ENCODE peak calls at places on chromosome 17, in eight cellular contexts. B is foreskin keratinocyte; F is breast epithelium; Y is skeletal muscle cell; U is amniotic stem cell; Z is stimulated activated CD8-positive, alpha-beta memory T cell treated with anti-CD3 and anti-CD28 coated beads, Interleukin-7, amount 100 ng/mL, for 1 hour; N is pons; X is iPS-NIHi11. D is an unnamed sample.

GRCh38 chr17:83171661-83172060 is 92.3 kb downstream of the METRNL start:
- DNase-seq in B (no peak), F (peak; percentile 50), Y (no peak), U (no peak), Z (no peak), N (no peak), X (peak; percentile 82), D (no peak)

GRCh38 chr17:4833941-4834501 is 881 bp downstream of the MINK1 start:
- DNase-seq in B (no peak), F (no peak), Y (peak; percentile 17), U (no peak), Z (no peak), N (peak; percentile 67), X (no peak), D (no peak)

GRCh38 chr17:64455993-64456885 is 7.3 kb downstream of the MILR1 start:
- DNase-seq in B (no peak), F (no peak), Y (no peak), U (no peak), Z (no peak), N (peak; percentile 48), X (no peak), D (no peak)

GRCh38 chr17:1783834-1784611 is 22.2 kb downstream of the SERPINF1 start:
- DNase-seq in B (no peak), F (no peak), Y (peak; percentile 78), U (no peak), Z (no peak), N (peak; percentile 75), X (peak; percentile 62), D (no peak)

GRCh38 chr17:64343833-64344637 is 46.6 kb downstream of the PECAM1 start:
- DNase-seq in B (no peak), F (peak; percentile 67), Y (no peak), U (peak; percentile 48), Z (no peak), N (peak; percentile 57), X (peak; percentile 42), D (no peak)

GRCh38 chr17:27540300-27541105 is 84.3 kb downstream of the KSR1 start:
- DNase-seq in B (no peak), F (peak; percentile 62), Y (peak; percentile 94), U (peak; percentile 60), Z (no peak), N (peak; percentile 73), X (no peak), D (no peak)

GRCh38 chr17:76701471-76701967 is 9.2 kb downstream of the MXRA7 start:
- DNase-seq in B (no peak), F (no peak), Y (no peak), U (no peak), Z (no peak), N (no peak), X (no peak), D (no peak)

GRCh38 chr17:71188811-71189492 is 931.9 kb upstream of the SOX9 start:
- DNase-seq in B (peak; percentile 91), F (no peak), Y (peak; percentile 84), U (no peak), Z (no peak), N (no peak), X (no peak), D (no peak)

GRCh38 chr17:27199948-27200347 is 94.0 kb upstream of the WSB1 start:
- DNase-seq in B (peak; percentile 44), F (no peak), Y (no peak), U (no peak), Z (no peak), N (no peak), X (no peak), D (no peak)

GRCh38 chr17:50186661-50187402 is 14.6 kb downstream of the COL1A1 start:
- DNase-seq in B (no peak), F (no peak), Y (no peak), U (no peak), Z (no peak), N (no peak), X (no peak), D (no peak)

GRCh38 chr17:58273453-58274104 is 7.2 kb downstream of the MPO start:
- DNase-seq in B (no peak), F (no peak), Y (no peak), U (no peak), Z (no peak), N (no peak), X (no peak), D (no peak)

GRCh38 chr17:16976686-16977550 is 5.0 kb upstream of the TNFRSF13B start:
- DNase-seq in B (no peak), F (no peak), Y (no peak), U (no peak), Z (no peak), N (no peak), X (no peak), D (no peak)

GRCh38 chr17:29866746-29867404 is 63.2 kb downstream of the SSH2 start:
- DNase-seq in B (no peak), F (no peak), Y (no peak), U (no peak), Z (no peak), N (no peak), X (no peak), D (no peak)

GRCh38 chr17:79620207-79621038 is 9.6 kb upstream of the RBFOX3 start:
- DNase-seq in B (no peak), F (peak; percentile 19), Y (no peak), U (no peak), Z (no peak), N (no peak), X (no peak), D (no peak)

GRCh38 chr17:4898351-4898750 is 985 bp upstream of the C17orf107 start:
- DNase-seq in B (no peak), F (no peak), Y (no peak), U (no peak), Z (no peak), N (no peak), X (no peak), D (no peak)

GRCh38 chr17:82396601-82397435 is 21.3 kb upstream of the HEXD start:
- DNase-seq in B (no peak), F (no peak), Y (peak; percentile 97), U (peak; percentile 17), Z (no peak), N (no peak), X (no peak), D (no peak)

GRCh38 chr17:79007504-79008381 is 1.8 kb downstream of the CANT1 start:
- DNase-seq in B (no peak), F (peak; percentile 45), Y (no peak), U (no peak), Z (no peak), N (no peak), X (no peak), D (no peak)

GRCh38 chr17:14427914-14428639 is 127.2 kb downstream of the HS3ST3B1 start:
- DNase-seq in B (no peak), F (no peak), Y (no peak), U (no peak), Z (peak; percentile 20), N (peak; percentile 2), X (no peak), D (peak; percentile 43)

GRCh38 chr17:1110844-1111598 is 68.8 kb downstream of the ABR start:
- DNase-seq in B (peak; percentile 51), F (no peak), Y (peak; percentile 62), U (peak; percentile 73), Z (no peak), N (peak; percentile 48), X (peak; percentile 42), D (peak; percentile 59)

GRCh38 chr17:40068917-40069750 is 6.4 kb downstream of the THRA start:
- DNase-seq in B (no peak), F (peak; percentile 83), Y (peak; percentile 68), U (no peak), Z (peak; percentile 50), N (peak; percentile 94), X (no peak), D (peak; percentile 79)

GRCh38 chr17:57788710-57789109 is 43.6 kb upstream of the CCDC182 start:
- DNase-seq in B (no peak), F (no peak), Y (no peak), U (no peak), Z (no peak), N (no peak), X (no peak), D (no peak)

GRCh38 chr17:77396610-77397009 is 255.8 kb downstream of the SEC14L1 start:
- DNase-seq in B (no peak), F (no peak), Y (no peak), U (no peak), Z (no peak), N (no peak), X (no peak), D (no peak)

GRCh38 chr17:74864866-74865395 is 5.2 kb upstream of the GRIN2C start:
- DNase-seq in B (no peak), F (peak; percentile 80), Y (no peak), U (peak; percentile 10), Z (peak; percentile 51), N (peak; percentile 66), X (peak; percentile 87), D (peak; percentile 66)

GRCh38 chr17:39563476-39563875 is 44.2 kb downstream of the NEUROD2 start:
- DNase-seq in B (no peak), F (no peak), Y (no peak), U (no peak), Z (no peak), N (no peak), X (peak; percentile 31), D (no peak)